ENCODE peak calls at places on chromosomes 2 and 18, in seven cellular contexts. J is coronary artery; H is stimulated activated CD4-positive, alpha-beta T cell treated with anti-CD3 and anti-CD28 coated beads, Interleukin-15, amount 100 ng/mL, for 1 hour; F is fibroblast of pulmonary artery; N is GM12865; Q is NCI-H460; P is GM13976. R is an unnamed sample.

GRCh38 chr2:219057709-219058540 is 2.8 kb downstream of the IHH start:
- DNase-seq in P (peak; percentile 94), F (peak; percentile 73), Q (peak; percentile 56), J (peak; percentile 81), H (peak; percentile 51), N (peak; percentile 80), R (peak; percentile 13)

GRCh38 chr2:138470941-138471340 is 30.6 kb upstream of the SPOPL start:
- DNase-seq in N (no peak), P (no peak), F (no peak), Q (no peak), J (no peak), H (no peak), R (no peak)

GRCh38 chr2:36403675-36404230 is 48.2 kb downstream of the CRIM1 start:
- DNase-seq in Q (no peak), J (no peak), N (no peak), F (peak; percentile 46), H (no peak), P (no peak), R (no peak)

GRCh38 chr18:33761363-33761762 is 183.3 kb downstream of the ASXL3 start:
- DNase-seq in P (no peak), H (no peak), N (peak; percentile 40), Q (peak; percentile 12), J (no peak), F (peak; percentile 37), R (no peak)

GRCh38 chr18:61854578-61854977 is 38.2 kb downstream of the RNF152 start:
- DNase-seq in Q (no peak), J (no peak), F (peak; percentile 54), P (no peak), H (no peak), N (no peak), R (no peak)

GRCh38 chr2:208025814-208026184 is 472 bp upstream of the PLEKHM3 start:
- DNase-seq in Q (no peak), H (no peak), F (no peak), J (no peak), N (peak; percentile 53), P (peak; percentile 37), R (no peak)

GRCh38 chr2:218334531-218334930 is 22.1 kb upstream of the CATIP start:
- DNase-seq in J (no peak), Q (no peak), N (no peak), P (no peak), H (no peak), F (no peak), R (no peak)

GRCh38 chr2:23550553-23550952 is 165.6 kb downstream of the KLHL29 start:
- DNase-seq in F (peak; percentile 14), H (no peak), J (no peak), P (no peak), Q (no peak), N (no peak), R (no peak)

GRCh38 chr2:127526940-127527804 is 883 bp upstream of the IWS1 start:
- DNase-seq in N (no peak), J (no peak), H (no peak), F (no peak), Q (no peak), P (no peak), R (no peak)

GRCh38 chr2:177989029-177989885 is 83.3 kb downstream of the PDE11A start:
- DNase-seq in Q (no peak), H (no peak), J (no peak), P (no peak), F (no peak), N (no peak), R (no peak)

GRCh38 chr2:220949476-220949875 is 622.6 kb downstream of the EPHA4 start:
- DNase-seq in F (no peak), Q (no peak), J (no peak), N (no peak), P (no peak), H (no peak), R (no peak)

GRCh38 chr2:100921685-100922161 is 80.4 kb upstream of the RPL31 start:
- DNase-seq in F (peak; percentile 56), Q (no peak), J (no peak), H (no peak), P (no peak), N (no peak), R (no peak)

GRCh38 chr18:46756559-46757201 is at the start of gene ST8SIA5:
- DNase-seq in H (no peak), P (peak; percentile 66), Q (no peak), F (no peak), J (no peak), N (peak; percentile 29), R (no peak)

GRCh38 chr18:76764296-76764901 is 58.0 kb upstream of the ZNF236 start:
- DNase-seq in H (no peak), N (peak; percentile 16), P (no peak), F (no peak), Q (no peak), J (no peak), R (no peak)

GRCh38 chr2:203730076-203730729 is 23.8 kb downstream of the CD28 start:
- DNase-seq in P (peak; percentile 53), F (peak; percentile 34), J (no peak), H (no peak), N (peak; percentile 49), Q (no peak), R (no peak)

GRCh38 chr2:105383456-105383855 is 15.4 kb downstream of the FHL2 start:
- DNase-seq in N (no peak), P (no peak), Q (no peak), H (no peak), F (no peak), J (peak; percentile 56), R (no peak)

GRCh38 chr2:106843001-106843909 is 42.7 kb downstream of the ST6GAL2 start:
- DNase-seq in H (no peak), J (no peak), N (no peak), Q (no peak), P (no peak), F (no peak), R (no peak)

GRCh38 chr2:86375623-86376022 is 38.2 kb upstream of the REEP1 start:
- DNase-seq in J (no peak), N (no peak), Q (no peak), H (no peak), F (no peak), P (no peak), R (no peak)

GRCh38 chr2:96533292-96534073 is 3.1 kb upstream of the ARID5A start:
- DNase-seq in J (peak; percentile 97), N (no peak), P (no peak), H (no peak), F (peak; percentile 84), Q (no peak), R (no peak)